ENCODE peak calls at places on chromosomes 5 and 9, in six cellular contexts. One of them, this sample, is unnamed.

GRCh38 chr9:95772320-95773060 is 103.0 kb upstream of the ERCC6L2 start:
- DNase-seq in upper lobe of left lung: peak; percentile 48
- DNase-seq in RWPE2: no peak
- DNase-seq in mesendoderm: peak; percentile 85
- DNase-seq in neuronal stem cell: peak; percentile 53
- DNase-seq in lung: peak; percentile 35
- DNase-seq in this sample: peak; percentile 65

GRCh38 chr9:37197158-37198033 is 77.0 kb downstream of the ZCCHC7 start:
- DNase-seq in neuronal stem cell: no peak
- DNase-seq in mesendoderm: peak; percentile 89
- DNase-seq in upper lobe of left lung: no peak
- DNase-seq in RWPE2: no peak
- DNase-seq in lung: no peak
- DNase-seq in this sample: no peak

GRCh38 chr9:126756876-126757415 is 47.9 kb upstream of the ZBTB43 start:
- DNase-seq in RWPE2: no peak
- DNase-seq in upper lobe of left lung: no peak
- DNase-seq in mesendoderm: no peak
- DNase-seq in lung: no peak
- DNase-seq in neuronal stem cell: no peak
- DNase-seq in this sample: no peak

GRCh38 chr5:80755634-80756033 is 100.9 kb upstream of the DHFR start:
- DNase-seq in mesendoderm: no peak
- DNase-seq in upper lobe of left lung: no peak
- DNase-seq in lung: no peak
- DNase-seq in RWPE2: no peak
- DNase-seq in neuronal stem cell: no peak
- DNase-seq in this sample: no peak

GRCh38 chr5:111741270-111741669 is 15.7 kb downstream of the NREP start:
- DNase-seq in upper lobe of left lung: no peak
- DNase-seq in RWPE2: no peak
- DNase-seq in neuronal stem cell: no peak
- DNase-seq in lung: no peak
- DNase-seq in mesendoderm: no peak
- DNase-seq in this sample: no peak

GRCh38 chr5:172687983-172688734 is 47.1 kb downstream of the NEURL1B start:
- DNase-seq in lung: no peak
- DNase-seq in neuronal stem cell: no peak
- DNase-seq in mesendoderm: no peak
- DNase-seq in RWPE2: no peak
- DNase-seq in upper lobe of left lung: no peak
- DNase-seq in this sample: peak; percentile 74

GRCh38 chr9:38160613-38161215 is 91.7 kb upstream of the SHB start:
- DNase-seq in RWPE2: no peak
- DNase-seq in lung: peak; percentile 57
- DNase-seq in neuronal stem cell: peak; percentile 65
- DNase-seq in upper lobe of left lung: no peak
- DNase-seq in mesendoderm: peak; percentile 80
- DNase-seq in this sample: peak; percentile 37

GRCh38 chr5:24364711-24365110 is 280.1 kb downstream of the CDH10 start:
- DNase-seq in lung: no peak
- DNase-seq in RWPE2: no peak
- DNase-seq in neuronal stem cell: no peak
- DNase-seq in mesendoderm: no peak
- DNase-seq in upper lobe of left lung: no peak
- DNase-seq in this sample: no peak

DNA sequence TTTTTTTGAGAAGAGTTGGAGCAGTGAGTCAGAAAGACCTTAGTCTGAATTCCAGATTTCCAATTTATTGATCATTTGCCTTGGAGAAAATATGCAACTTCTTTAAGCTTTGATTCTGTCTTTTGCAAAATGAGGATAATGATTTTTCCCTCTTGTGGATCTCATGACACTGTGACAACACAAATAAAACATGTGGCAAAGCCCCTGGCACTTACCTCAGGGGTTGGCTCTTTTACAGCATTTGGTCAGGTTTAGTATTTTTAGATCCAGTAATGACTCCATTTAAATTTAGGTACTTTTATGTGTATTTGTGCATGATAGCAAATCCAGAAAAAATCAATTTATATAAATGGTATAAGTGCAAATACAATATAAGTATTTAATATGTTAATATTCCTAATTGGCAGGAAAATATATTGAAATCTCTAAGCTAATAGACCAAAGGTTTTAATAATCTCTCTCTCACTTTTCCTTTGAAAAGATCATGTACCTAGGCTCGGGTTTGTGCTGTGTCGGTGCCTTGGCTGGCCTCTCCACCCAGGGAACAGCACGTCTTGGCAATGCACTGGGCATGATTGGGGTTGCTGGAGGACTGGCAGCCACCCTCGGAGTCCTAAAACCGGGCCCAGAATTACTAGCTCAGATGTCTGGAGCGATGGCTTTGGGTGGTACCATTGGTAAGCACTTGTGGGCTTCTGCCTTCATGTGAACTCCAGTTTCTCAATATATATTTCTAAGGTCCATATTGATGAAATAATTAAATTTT is 49.7 kb downstream of the NNT start:
- DNase-seq in neuronal stem cell: no peak
- DNase-seq in lung: no peak
- DNase-seq in RWPE2: no peak
- DNase-seq in mesendoderm: no peak
- DNase-seq in upper lobe of left lung: no peak
- DNase-seq in this sample: no peak
- H3K27ac ChIP-seq in neuronal stem cell: no peak overlapping the region
- H3K27ac ChIP-seq in lung: no peak overlapping the region
- H3K27ac ChIP-seq in RWPE2: no peak overlapping the region
- H3K27ac ChIP-seq in mesendoderm: no peak overlapping the region
- H3K27ac ChIP-seq in upper lobe of left lung: no peak overlapping the region
- H3K27ac ChIP-seq in this sample: no peak overlapping the region

GRCh38 chr5:139847790-139848507 is 52.3 kb downstream of the PSD2 start:
- DNase-seq in lung: no peak
- DNase-seq in RWPE2: no peak
- DNase-seq in upper lobe of left lung: peak; percentile 95
- DNase-seq in mesendoderm: peak; percentile 60
- DNase-seq in neuronal stem cell: peak; percentile 57
- DNase-seq in this sample: peak; percentile 63

GRCh38 chr5:139849501-139849900 is 53.9 kb downstream of the PSD2 start:
- DNase-seq in neuronal stem cell: no peak
- DNase-seq in mesendoderm: no peak
- DNase-seq in lung: no peak
- DNase-seq in upper lobe of left lung: no peak
- DNase-seq in RWPE2: peak; percentile 26
- DNase-seq in this sample: no peak

GRCh38 chr5:139849942-139850341 is 54.3 kb downstream of the PSD2 start:
- DNase-seq in RWPE2: no peak
- DNase-seq in lung: no peak
- DNase-seq in mesendoderm: no peak
- DNase-seq in neuronal stem cell: no peak
- DNase-seq in upper lobe of left lung: no peak
- DNase-seq in this sample: no peak

GRCh38 chr5:139847091-139847490 is 51.5 kb downstream of the PSD2 start:
- DNase-seq in mesendoderm: no peak
- DNase-seq in neuronal stem cell: no peak
- DNase-seq in lung: no peak
- DNase-seq in RWPE2: no peak
- DNase-seq in upper lobe of left lung: no peak
- DNase-seq in this sample: no peak

GRCh38 chr5:139848508-139849100 is 53.0 kb downstream of the PSD2 start:
- DNase-seq in upper lobe of left lung: peak; percentile 90
- DNase-seq in RWPE2: no peak
- DNase-seq in mesendoderm: peak; percentile 24
- DNase-seq in lung: no peak
- DNase-seq in neuronal stem cell: no peak
- DNase-seq in this sample: peak; percentile 22
- H3K4me3 ChIP-seq in upper lobe of left lung: peak overlapping the region; percentile 57
- H3K4me3 ChIP-seq in RWPE2: no peak overlapping the region
- H3K4me3 ChIP-seq in mesendoderm: peak overlapping the region; percentile 5
- H3K4me3 ChIP-seq in lung: peak overlapping the region; percentile 35
- H3K4me3 ChIP-seq in neuronal stem cell: peak overlapping the region; percentile 41
- H3K4me3 ChIP-seq in this sample: peak overlapping the region; percentile 72

GRCh38 chr5:44387391-44387790 is 1.8 kb downstream of the FGF10 start:
- DNase-seq in mesendoderm: peak; percentile 12
- DNase-seq in neuronal stem cell: no peak
- DNase-seq in lung: no peak
- DNase-seq in RWPE2: no peak
- DNase-seq in upper lobe of left lung: no peak
- DNase-seq in this sample: no peak
- H3K27ac ChIP-seq in mesendoderm: no peak overlapping the region
- H3K27ac ChIP-seq in neuronal stem cell: no peak overlapping the region
- H3K27ac ChIP-seq in lung: no peak overlapping the region
- H3K27ac ChIP-seq in RWPE2: no peak overlapping the region
- H3K27ac ChIP-seq in upper lobe of left lung: no peak overlapping the region
- H3K27ac ChIP-seq in this sample: peak overlapping the region; percentile 46

GRCh38 chr9:78559449-78559885 is 262.5 kb downstream of the PSAT1 start:
- DNase-seq in upper lobe of left lung: no peak
- DNase-seq in neuronal stem cell: no peak
- DNase-seq in mesendoderm: no peak
- DNase-seq in RWPE2: no peak
- DNase-seq in lung: no peak
- DNase-seq in this sample: no peak
- H3K4me3 ChIP-seq in upper lobe of left lung: no peak overlapping the region
- H3K4me3 ChIP-seq in neuronal stem cell: no peak overlapping the region
- H3K4me3 ChIP-seq in mesendoderm: no peak overlapping the region
- H3K4me3 ChIP-seq in RWPE2: no peak overlapping the region
- H3K4me3 ChIP-seq in lung: no peak overlapping the region
- H3K4me3 ChIP-seq in this sample: no peak overlapping the region

GRCh38 chr5:126395198-126395597 is 28.0 kb upstream of the GRAMD2B start:
- DNase-seq in mesendoderm: peak; percentile 67
- DNase-seq in lung: no peak
- DNase-seq in upper lobe of left lung: no peak
- DNase-seq in RWPE2: no peak
- DNase-seq in neuronal stem cell: no peak
- DNase-seq in this sample: no peak
- H3K27ac ChIP-seq in mesendoderm: no peak overlapping the region
- H3K27ac ChIP-seq in lung: no peak overlapping the region
- H3K27ac ChIP-seq in upper lobe of left lung: no peak overlapping the region
- H3K27ac ChIP-seq in RWPE2: no peak overlapping the region
- H3K27ac ChIP-seq in neuronal stem cell: no peak overlapping the region
- H3K27ac ChIP-seq in this sample: no peak overlapping the region

GRCh38 chr9:97801180-97801579 is 51.8 kb upstream of the FOXE1 start:
- DNase-seq in upper lobe of left lung: no peak
- DNase-seq in RWPE2: no peak
- DNase-seq in mesendoderm: no peak
- DNase-seq in neuronal stem cell: no peak
- DNase-seq in lung: no peak
- DNase-seq in this sample: no peak

GRCh38 chr9:97803167-97804058 is 49.6 kb upstream of the FOXE1 start:
- DNase-seq in neuronal stem cell: peak; percentile 59
- DNase-seq in RWPE2: peak; percentile 75
- DNase-seq in upper lobe of left lung: peak; percentile 97
- DNase-seq in lung: peak; percentile 86
- DNase-seq in mesendoderm: peak; percentile 72
- DNase-seq in this sample: peak; percentile 61

GRCh38 chr9:97806721-97807120 is 46.3 kb upstream of the FOXE1 start:
- DNase-seq in RWPE2: no peak
- DNase-seq in lung: no peak
- DNase-seq in neuronal stem cell: no peak
- DNase-seq in mesendoderm: no peak
- DNase-seq in upper lobe of left lung: no peak
- DNase-seq in this sample: no peak

GRCh38 chr9:97802276-97802675 is 50.8 kb upstream of the FOXE1 start:
- DNase-seq in neuronal stem cell: no peak
- DNase-seq in upper lobe of left lung: peak; percentile 47
- DNase-seq in RWPE2: peak; percentile 78
- DNase-seq in mesendoderm: peak; percentile 76
- DNase-seq in lung: no peak
- DNase-seq in this sample: no peak

GRCh38 chr9:97804059-97804365 is 49.0 kb upstream of the FOXE1 start:
- DNase-seq in neuronal stem cell: no peak
- DNase-seq in lung: no peak
- DNase-seq in RWPE2: no peak
- DNase-seq in mesendoderm: no peak
- DNase-seq in upper lobe of left lung: no peak
- DNase-seq in this sample: no peak
- H3K4me3 ChIP-seq in neuronal stem cell: peak overlapping the region; percentile 52
- H3K4me3 ChIP-seq in lung: peak overlapping the region; percentile 32
- H3K4me3 ChIP-seq in RWPE2: peak overlapping the region; percentile 53
- H3K4me3 ChIP-seq in mesendoderm: peak overlapping the region; percentile 20
- H3K4me3 ChIP-seq in upper lobe of left lung: peak overlapping the region; percentile 46
- H3K4me3 ChIP-seq in this sample: peak overlapping the region; percentile 62

GRCh38 chr9:131433302-131433854 is 39.5 kb downstream of the PRRC2B start:
- DNase-seq in RWPE2: peak; percentile 34
- DNase-seq in upper lobe of left lung: no peak
- DNase-seq in neuronal stem cell: no peak
- DNase-seq in mesendoderm: no peak
- DNase-seq in lung: no peak
- DNase-seq in this sample: no peak
- H3K27ac ChIP-seq in RWPE2: peak overlapping the region; percentile 17
- H3K27ac ChIP-seq in upper lobe of left lung: no peak overlapping the region
- H3K27ac ChIP-seq in neuronal stem cell: peak overlapping the region; percentile 14
- H3K27ac ChIP-seq in mesendoderm: peak overlapping the region; percentile 24
- H3K27ac ChIP-seq in lung: no peak overlapping the region
- H3K27ac ChIP-seq in this sample: no peak overlapping the region

DNA sequence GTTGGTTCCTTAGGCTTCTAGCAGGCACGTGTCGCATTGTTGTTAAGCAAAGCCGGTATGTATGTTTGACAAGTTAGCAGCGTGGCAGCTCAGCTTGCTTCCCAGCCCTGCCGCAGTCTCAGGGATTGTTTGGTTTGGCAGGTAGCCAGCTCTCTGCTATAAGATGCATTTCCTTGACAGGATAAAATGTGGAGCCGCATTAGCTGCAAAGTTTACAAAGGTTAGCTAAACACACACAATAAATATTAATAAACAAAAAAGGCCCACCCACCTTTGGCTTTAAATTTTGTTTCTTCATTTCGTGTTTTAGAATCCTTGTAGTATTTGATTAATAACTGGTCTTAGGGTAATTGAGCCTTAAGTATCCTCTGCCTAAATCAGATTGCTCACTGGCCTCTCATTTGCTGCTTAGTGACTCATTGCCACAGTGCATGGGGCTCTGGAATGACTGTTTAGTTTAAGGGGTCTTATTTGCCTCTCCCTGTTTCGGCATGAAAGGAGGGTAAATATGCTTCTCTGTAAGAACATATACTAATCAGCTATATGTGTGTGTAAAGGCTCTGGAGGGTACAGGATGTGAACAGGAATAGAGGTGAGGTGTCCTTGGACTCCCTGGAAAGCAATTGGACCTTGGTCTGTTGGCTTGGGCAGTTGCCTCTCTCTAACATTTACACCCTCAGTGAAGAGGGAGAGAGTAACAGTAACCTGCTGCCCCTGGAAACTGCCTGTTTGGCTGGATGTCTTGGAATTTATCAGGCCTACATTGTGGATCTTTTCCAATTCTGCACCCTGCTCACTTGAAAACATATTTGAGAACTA is 122.0 kb downstream of the GDNF start:
- DNase-seq in RWPE2: peak; percentile 83
- DNase-seq in upper lobe of left lung: no peak
- DNase-seq in mesendoderm: peak; percentile 10
- DNase-seq in neuronal stem cell: no peak
- DNase-seq in lung: peak; percentile 67
- DNase-seq in this sample: no peak
- H3K4me3 ChIP-seq in RWPE2: no peak overlapping the region
- H3K4me3 ChIP-seq in upper lobe of left lung: no peak overlapping the region
- H3K4me3 ChIP-seq in mesendoderm: no peak overlapping the region
- H3K4me3 ChIP-seq in neuronal stem cell: no peak overlapping the region
- H3K4me3 ChIP-seq in lung: no peak overlapping the region
- H3K4me3 ChIP-seq in this sample: no peak overlapping the region